ENCODE peak calls at places on chromosomes 1 and 21, in five cellular contexts. V is OCI-LY7, N is MM.1S, X is PC-3, P is neural progenitor cell. K is an unnamed sample.

GRCh38 chr1:8702121-8702520 is 115.3 kb downstream of the RERE start:
- DNase-seq in V (no peak), N (peak; percentile 64), X (peak; percentile 90), P (peak; percentile 61), K (peak; percentile 65)

GRCh38 chr21:28644762-28645161 is 347.9 kb downstream of the LTN1 start:
- DNase-seq in V (no peak), N (no peak), X (peak; percentile 50), P (no peak), K (peak; percentile 52)

GRCh38 chr1:50995651-50996050 is 25.6 kb downstream of the CDKN2C start:
- DNase-seq in V (no peak), N (no peak), X (no peak), P (no peak), K (no peak)

GRCh38 chr1:183209533-183210158 is 23.6 kb downstream of the LAMC2 start:
- DNase-seq in V (no peak), N (peak; percentile 28), X (peak; percentile 88), P (no peak), K (peak; percentile 95)

GRCh38 chr1:46394108-46394871 is at the start of gene FAAH:
- DNase-seq in V (peak; percentile 68), N (peak; percentile 85), X (no peak), P (peak; percentile 92), K (peak; percentile 61)

GRCh38 chr21:42922918-42923317 is 2.5 kb downstream of the ERVH48-1 start:
- DNase-seq in V (no peak), N (no peak), X (no peak), P (no peak), K (no peak)

GRCh38 chr1:1540015-1540816 is at the start of gene TMEM240:
- DNase-seq in V (no peak), N (no peak), X (no peak), P (peak; percentile 92), K (peak; percentile 90)

GRCh38 chr21:35164971-35165483 is 115.9 kb upstream of the RUNX1 start:
- DNase-seq in V (no peak), N (no peak), X (no peak), P (no peak), K (no peak)

GRCh38 chr1:33535334-33535733 is 62.9 kb downstream of the ZSCAN20 start:
- DNase-seq in V (no peak), N (no peak), X (no peak), P (no peak), K (no peak)

GRCh38 chr1:20732071-20732587 is 374 bp downstream of the SH2D5 start:
- DNase-seq in V (peak; percentile 67), N (peak; percentile 25), X (peak; percentile 82), P (peak; percentile 95), K (peak; percentile 83)

GRCh38 chr21:34775793-34776192 is 107.0 kb downstream of the CLIC6 start:
- DNase-seq in V (no peak), N (no peak), X (peak; percentile 85), P (no peak), K (no peak)

GRCh38 chr1:11072216-11072917 is 12.5 kb upstream of the SRM start:
- DNase-seq in V (peak; percentile 71), N (no peak), X (no peak), P (no peak), K (no peak)

GRCh38 chr1:244161111-244161510 is 110.0 kb downstream of the ZBTB18 start:
- DNase-seq in V (no peak), N (no peak), X (no peak), P (no peak), K (no peak)

GRCh38 chr1:167221126-167221803 is 579 bp downstream of the POU2F1 start:
- DNase-seq in V (no peak), N (peak; percentile 38), X (no peak), P (peak; percentile 71), K (peak; percentile 60)

GRCh38 chr1:209416660-209417059 is 166.9 kb upstream of the CAMK1G start:
- DNase-seq in V (no peak), N (no peak), X (no peak), P (no peak), K (no peak)

GRCh38 chr1:236345728-236346127 is 48.4 kb upstream of the EDARADD start:
- DNase-seq in V (peak; percentile 20), N (no peak), X (peak; percentile 3), P (peak; percentile 52), K (peak; percentile 9)

GRCh38 chr1:64072089-64072835 is 131.2 kb upstream of the UBE2U start:
- DNase-seq in V (no peak), N (no peak), X (peak; percentile 50), P (no peak), K (peak; percentile 28)

GRCh38 chr1:145927916-145928647 is 798 bp upstream of the RBM8A start:
- DNase-seq in V (peak; percentile 38), N (no peak), X (no peak), P (no peak), K (no peak)

GRCh38 chr1:96723372-96723771 is 1.8 kb downstream of the PTBP2 start:
- DNase-seq in V (no peak), N (no peak), X (no peak), P (no peak), K (peak; percentile 23)

GRCh38 chr1:1132928-1133750 is 17.2 kb upstream of the C1orf159 start:
- DNase-seq in V (no peak), N (no peak), X (no peak), P (no peak), K (no peak)

GRCh38 chr1:171142451-171143121 is 42.5 kb upstream of the FMO2 start:
- DNase-seq in V (no peak), N (no peak), X (no peak), P (peak; percentile 45), K (peak; percentile 58)

GRCh38 chr21:44993321-44994015 is 53.6 kb downstream of the SLX9 start:
- DNase-seq in V (no peak), N (no peak), X (no peak), P (no peak), K (no peak)

GRCh38 chr1:30407030-30407861 is 316.1 kb downstream of the MATN1 start:
- DNase-seq in V (no peak), N (no peak), X (no peak), P (peak; percentile 11), K (peak; percentile 21)

GRCh38 chr1:160410412-160411005 is 10.1 kb downstream of the VANGL2 start:
- DNase-seq in V (no peak), N (no peak), X (no peak), P (peak; percentile 94), K (peak; percentile 17)

GRCh38 chr1:81329061-81329460 is 471.7 kb upstream of the ADGRL2 start:
- DNase-seq in V (no peak), N (no peak), X (no peak), P (no peak), K (no peak)

GRCh38 chr1:18879791-18880309 is 20.4 kb upstream of the TAS1R2 start:
- DNase-seq in V (no peak), N (no peak), X (no peak), P (no peak), K (no peak)

GRCh38 chr1:189616893-189617292 is 860.8 kb downstream of the BRINP3 start:
- DNase-seq in V (no peak), N (no peak), X (peak; percentile 77), P (no peak), K (peak; percentile 0)

GRCh38 chr1:55309053-55309452 is 93.9 kb upstream of the USP24 start:
- DNase-seq in V (no peak), N (no peak), X (no peak), P (no peak), K (no peak)

GRCh38 chr1:2258996-2259395 is 30.9 kb downstream of the SKI start:
- DNase-seq in V (peak; percentile 73), N (no peak), X (no peak), P (no peak), K (no peak)

GRCh38 chr1:246588322-246588721 is 22.1 kb downstream of the CNST start:
- DNase-seq in V (no peak), N (no peak), X (peak; percentile 94), P (no peak), K (peak; percentile 89)

GRCh38 chr1:54571803-54572202 is 23.8 kb downstream of the ACOT11 start:
- DNase-seq in V (peak; percentile 10), N (no peak), X (no peak), P (peak; percentile 55), K (no peak)

GRCh38 chr1:8517579-8518489 is 199.9 kb downstream of the SLC45A1 start:
- DNase-seq in V (no peak), N (no peak), X (no peak), P (no peak), K (peak; percentile 64)

GRCh38 chr1:55860816-55861519 is 645.8 kb upstream of the USP24 start:
- DNase-seq in V (no peak), N (no peak), X (no peak), P (peak; percentile 53), K (no peak)

DNA sequence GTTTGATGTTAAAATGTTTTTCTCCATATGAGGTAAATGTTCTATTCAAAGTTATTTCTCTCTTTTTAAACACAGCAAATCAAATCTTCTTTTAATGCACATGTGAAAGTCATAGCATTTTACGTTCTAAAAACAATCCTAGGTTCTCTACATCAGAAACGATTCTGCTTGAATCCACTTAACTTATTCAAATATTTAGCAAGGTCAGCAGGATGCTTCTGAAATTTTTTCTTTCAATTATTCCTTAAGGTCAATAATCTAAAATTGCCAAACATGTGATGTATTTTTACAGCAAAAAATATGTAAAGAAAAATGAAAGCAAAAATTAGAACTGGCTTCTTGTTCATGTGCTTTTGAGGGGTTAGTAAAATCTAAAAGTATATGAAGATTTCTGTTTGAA is 106.7 kb downstream of the TM2D1 start:
- DNase-seq in V (no peak), N (no peak), X (no peak), P (no peak), K (no peak)
- H2AFZ ChIP-seq in V (no peak overlapping the region), N (no peak overlapping the region), X (no peak overlapping the region), P (peak overlapping the region; percentile 86), K (no peak overlapping the region)

GRCh38 chr1:150511551-150511950 is 3.6 kb downstream of the ECM1 start:
- DNase-seq in V (no peak), N (no peak), X (no peak), P (no peak), K (no peak)

GRCh38 chr1:150507912-150508864 is at the start of gene ECM1:
- DNase-seq in V (no peak), N (no peak), X (peak; percentile 78), P (no peak), K (peak; percentile 92)

GRCh38 chr1:150505431-150505830 is 2.5 kb upstream of the ECM1 start:
- DNase-seq in V (no peak), N (no peak), X (no peak), P (no peak), K (no peak)

GRCh38 chr1:150511985-150512660 is 3.4 kb upstream of the FALEC start:
- DNase-seq in V (no peak), N (no peak), X (no peak), P (no peak), K (no peak)

DNA sequence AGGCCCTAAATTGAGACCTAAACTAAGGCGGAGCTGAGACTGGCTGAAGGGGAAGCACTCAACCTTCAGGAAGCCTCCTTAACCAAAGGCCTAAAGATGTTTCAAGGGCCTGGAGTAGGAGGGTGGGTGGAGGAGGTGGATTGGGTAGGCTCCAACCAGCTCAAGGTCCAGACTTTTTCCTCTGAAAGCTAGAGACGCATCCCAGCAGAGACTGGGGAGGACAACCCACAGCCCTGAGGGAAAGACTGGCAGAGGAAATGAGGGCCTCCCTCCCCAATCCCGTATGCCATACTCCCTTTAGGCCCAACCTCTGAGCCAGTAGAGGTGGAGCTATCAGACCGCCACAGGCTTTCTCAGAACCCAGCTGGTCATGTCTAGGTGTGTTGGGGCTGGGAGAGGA is 1.1 kb downstream of the ECM1 start:
- DNase-seq in V (no peak), N (no peak), X (no peak), P (no peak), K (peak; percentile 37)
- TF ChIP-seq EZH2phosphoT487 in V (no peak), N (no peak), X (no peak), P (no peak), K (no peak)

GRCh38 chr1:16296643-16297042 is 55.6 kb downstream of the FBXO42 start:
- DNase-seq in V (no peak), N (no peak), X (no peak), P (no peak), K (no peak)
- H3K4me1 ChIP-seq in V (no peaks in the 10 kb centered on the region), N (no peaks in the 10 kb centered on the region), X (no peaks in the 10 kb centered on the region), P (no peaks in the 10 kb centered on the region), K (no peaks in the 10 kb centered on the region)

GRCh38 chr1:206540044-206540758 is 32.9 kb downstream of the RASSF5 start:
- DNase-seq in V (no peak), N (no peak), X (peak; percentile 44), P (no peak), K (peak; percentile 34)
- H2AFZ ChIP-seq in V (peak overlapping the region; percentile 68), N (no peak overlapping the region), X (no peak overlapping the region), P (peak overlapping the region; percentile 57), K (no peak overlapping the region)